ENCODE peak calls at places on chromosomes 16 and 17, in four cellular contexts. X is EL; V is nephron progenitor cell; A is stimulated activated naive CD8-positive, alpha-beta T cell treated with anti-CD3 and anti-CD28 coated beads, Interleukin-15, amount 100 ng/mL, for 72 hours. O is an unnamed sample.

GRCh38 chr16:85537331-85537788 is 75.8 kb upstream of the GSE1 start:
- DNase-seq in X (no peak), A (no peak), V (no peak), O (no peak)

GRCh38 chr17:66420961-66421371 is 118.6 kb downstream of the PRKCA start:
- DNase-seq in V (no peak), A (peak), X (peak), O (no peak)

GRCh38 chr17:41308251-41308917 is 725 bp downstream of the KRTAP16-1 start:
- DNase-seq in X (no peak), V (no peak), A (peak), O (no peak)

GRCh38 chr17:42898147-42898807 is 2.3 kb upstream of the G6PC1 start:
- DNase-seq in A (no peak), V (no peak), X (no peak), O (no peak)

GRCh38 chr17:66777689-66778225 is 57.2 kb upstream of the CACNG5 start:
- DNase-seq in X (peak), A (no peak), V (no peak), O (no peak)

GRCh38 chr16:57502048-57502775 is 15.9 kb upstream of the DOK4 start:
- DNase-seq in A (no peak), V (no peak), X (no peak), O (no peak)

GRCh38 chr16:48609453-48610023 is 442 bp downstream of the N4BP1 start:
- DNase-seq in A (peak), X (peak), V (peak), O (no peak)

GRCh38 chr17:282000-282911 is 70.4 kb downstream of the RPH3AL start:
- DNase-seq in A (no peak), X (no peak), V (no peak), O (no peak)

GRCh38 chr16:89922884-89923639 is at the start of gene TUBB3:
- DNase-seq in A (no peak), V (peak), X (peak), O (peak)

GRCh38 chr17:72507370-72507769 is 386.6 kb downstream of the SOX9 start:
- DNase-seq in X (no peak), A (no peak), V (no peak), O (no peak)

GRCh38 chr17:68349157-68349556 is 57.9 kb downstream of the ARSG start:
- DNase-seq in X (no peak), A (peak), V (no peak), O (no peak)

GRCh38 chr17:82283208-82283749 is 9.8 kb upstream of the CSNK1D start:
- DNase-seq in X (peak), V (no peak), A (no peak), O (no peak)

GRCh38 chr16:28621756-28622155 is 11.9 kb upstream of the SULT1A1 start:
- DNase-seq in A (no peak), X (no peak), V (no peak), O (no peak)

GRCh38 chr16:19118938-19119431 is 5.2 kb downstream of the ITPRIPL2 start:
- DNase-seq in X (peak), A (no peak), V (no peak), O (no peak)

GRCh38 chr17:75605790-75606189 is 18.2 kb downstream of the MYO15B start:
- DNase-seq in A (no peak), V (no peak), X (no peak), O (no peak)

GRCh38 chr17:67624886-67625656 is 92.7 kb upstream of the NOL11 start:
- DNase-seq in V (peak), X (no peak), A (no peak), O (no peak)

GRCh38 chr17:47735536-47736011 is 2.5 kb downstream of the TBX21 start:
- DNase-seq in V (no peak), A (peak), X (no peak), O (no peak)

GRCh38 chr17:17740627-17741237 is 59.5 kb downstream of the RAI1 start:
- DNase-seq in A (no peak), X (no peak), V (no peak), O (no peak)

GRCh38 chr16:55045329-55046145 is 114.9 kb downstream of the IRX5 start:
- DNase-seq in X (no peak), A (no peak), V (no peak), O (no peak)

GRCh38 chr16:14168146-14168545 is 97.0 kb downstream of the MRTFB start:
- DNase-seq in X (no peak), A (no peak), V (no peak), O (no peak)

GRCh38 chr17:81508639-81509047 is 4.0 kb downstream of the ACTG1 start:
- DNase-seq in V (no peak), X (peak), A (no peak), O (no peak)

GRCh38 chr16:64130140-64130539 is 991.7 kb downstream of the CDH11 start:
- DNase-seq in X (no peak), A (no peak), V (no peak), O (no peak)

GRCh38 chr17:78839173-78839761 is 1.3 kb downstream of the USP36 start:
- DNase-seq in X (peak), V (no peak), A (no peak), O (no peak)

GRCh38 chr17:45740553-45741330 is 43.4 kb upstream of the CRHR1 start:
- DNase-seq in V (peak), A (peak), X (peak), O (peak)

GRCh38 chr17:69511244-69511643 is 96.7 kb downstream of the MAP2K6 start:
- DNase-seq in V (no peak), A (no peak), X (no peak), O (no peak)

GRCh38 chr17:41539071-41539492 is 11.0 kb upstream of the KRT19 start:
- DNase-seq in X (no peak), V (no peak), A (no peak), O (no peak)

GRCh38 chr16:84932691-84933090 is 78.6 kb downstream of the ZDHHC7 start:
- DNase-seq in X (no peak), A (no peak), V (no peak), O (no peak)

GRCh38 chr17:45874148-45874547 is 20.2 kb upstream of the MAPT start:
- DNase-seq in V (no peak), X (no peak), A (no peak), O (no peak)

GRCh38 chr17:4152471-4152870 is 9.5 kb downstream of the CYB5D2 start:
- DNase-seq in X (peak), A (no peak), V (no peak), O (no peak)

GRCh38 chr17:42598905-42599304 is 10.3 kb downstream of the RETREG3 start:
- DNase-seq in V (no peak), X (no peak), A (no peak), O (no peak)

GRCh38 chr17:81635431-81635830 is 1.5 kb downstream of the NPLOC4 start:
- DNase-seq in A (no peak), X (no peak), V (no peak), O (no peak)

O was measured in neural crest cell.